ENCODE peak calls at places on chromosomes 5 and 9, in seven cellular contexts. G, O, F, D, I, Q and B are unnamed samples.
A peak's percentile ranks its signal among the peaks of the same experiment; 100 is the strongest.

GRCh38 chr5:51109786-51110410 is 273.4 kb upstream of the ISL1 start:
- DNase-seq in G (no peak), O (no peak), F (no peak), D (peak; percentile 72), I (no peak), Q (no peak), B (no peak)

GRCh38 chr9:120289990-120290925 is 289.7 kb downstream of the CDK5RAP2 start:
- DNase-seq in G (peak; percentile 22), O (no peak), F (no peak), D (no peak), I (no peak), Q (no peak), B (no peak)

GRCh38 chr5:95835682-95836405 is 13.3 kb upstream of the GLRX start:
- DNase-seq in G (no peak), O (no peak), F (no peak), D (no peak), I (no peak), Q (no peak), B (peak; percentile 41)

GRCh38 chr9:33818832-33819500 is 2.0 kb downstream of the UBE2R2 start:
- DNase-seq in G (peak; percentile 35), O (no peak), F (no peak), D (no peak), I (no peak), Q (no peak), B (no peak)

GRCh38 chr9:98691890-98692289 is 16.8 kb downstream of the GABBR2 start:
- DNase-seq in G (no peak), O (no peak), F (no peak), D (no peak), I (no peak), Q (no peak), B (no peak)

GRCh38 chr9:110105107-110105506 is 102.9 kb downstream of the C9orf152 start:
- DNase-seq in G (peak; percentile 88), O (no peak), F (peak; percentile 63), D (no peak), I (no peak), Q (no peak), B (no peak)

GRCh38 chr9:127875306-127875966 is 2.0 kb downstream of the AK1 start:
- DNase-seq in G (peak; percentile 59), O (no peak), F (peak; percentile 30), D (no peak), I (no peak), Q (no peak), B (no peak)

GRCh38 chr9:18331808-18332209 is 142.1 kb upstream of the ADAMTSL1 start:
- DNase-seq in G (peak; percentile 56), O (no peak), F (peak; percentile 62), D (peak; percentile 19), I (no peak), Q (no peak), B (no peak)

GRCh38 chr9:16258708-16259107 is 611.8 kb downstream of the BNC2 start:
- DNase-seq in G (no peak), O (no peak), F (no peak), D (no peak), I (no peak), Q (no peak), B (no peak)

GRCh38 chr9:89890326-89890980 is 285.6 kb downstream of the GADD45G start:
- DNase-seq in G (no peak), O (no peak), F (no peak), D (no peak), I (no peak), Q (no peak), B (no peak)

GRCh38 chr5:57174128-57174849 is 430 bp downstream of the GPBP1 start:
- DNase-seq in G (peak; percentile 31), O (peak; percentile 31), F (no peak), D (peak; percentile 51), I (no peak), Q (no peak), B (peak; percentile 55)

GRCh38 chr9:79685576-79685975 is 113.8 kb downstream of the TLE4 start:
- DNase-seq in G (no peak), O (no peak), F (peak; percentile 49), D (no peak), I (no peak), Q (no peak), B (no peak)

GRCh38 chr5:8340739-8341344 is 471.9 kb downstream of the MTRR start:
- DNase-seq in G (peak; percentile 47), O (no peak), F (peak; percentile 57), D (peak; percentile 26), I (no peak), Q (no peak), B (no peak)

GRCh38 chr5:142222235-142222880 is 102.5 kb downstream of the SPRY4 start:
- DNase-seq in G (no peak), O (no peak), F (no peak), D (no peak), I (no peak), Q (no peak), B (no peak)

GRCh38 chr5:102090770-102091169 is 205.3 kb downstream of the SLCO4C1 start:
- DNase-seq in G (peak; percentile 3), O (peak; percentile 69), F (no peak), D (peak; percentile 72), I (no peak), Q (peak; percentile 15), B (peak; percentile 22)
- TF ChIP-seq CTCF in G (no peak), O (peak; percentile 69), F (peak; percentile 20), D (no peak), I (peak; percentile 26), Q (peak; percentile 35), B (peak; percentile 24)

GRCh38 chr5:10364186-10364689 is 10.7 kb downstream of the MARCHF6 start:
- DNase-seq in G (no peak), O (peak; percentile 39), F (no peak), D (no peak), I (no peak), Q (no peak), B (no peak)
- TF ChIP-seq CTCF in G (no peak), O (peak; percentile 48), F (no peak), D (peak; percentile 19), I (no peak), Q (no peak), B (no peak)

DNA sequence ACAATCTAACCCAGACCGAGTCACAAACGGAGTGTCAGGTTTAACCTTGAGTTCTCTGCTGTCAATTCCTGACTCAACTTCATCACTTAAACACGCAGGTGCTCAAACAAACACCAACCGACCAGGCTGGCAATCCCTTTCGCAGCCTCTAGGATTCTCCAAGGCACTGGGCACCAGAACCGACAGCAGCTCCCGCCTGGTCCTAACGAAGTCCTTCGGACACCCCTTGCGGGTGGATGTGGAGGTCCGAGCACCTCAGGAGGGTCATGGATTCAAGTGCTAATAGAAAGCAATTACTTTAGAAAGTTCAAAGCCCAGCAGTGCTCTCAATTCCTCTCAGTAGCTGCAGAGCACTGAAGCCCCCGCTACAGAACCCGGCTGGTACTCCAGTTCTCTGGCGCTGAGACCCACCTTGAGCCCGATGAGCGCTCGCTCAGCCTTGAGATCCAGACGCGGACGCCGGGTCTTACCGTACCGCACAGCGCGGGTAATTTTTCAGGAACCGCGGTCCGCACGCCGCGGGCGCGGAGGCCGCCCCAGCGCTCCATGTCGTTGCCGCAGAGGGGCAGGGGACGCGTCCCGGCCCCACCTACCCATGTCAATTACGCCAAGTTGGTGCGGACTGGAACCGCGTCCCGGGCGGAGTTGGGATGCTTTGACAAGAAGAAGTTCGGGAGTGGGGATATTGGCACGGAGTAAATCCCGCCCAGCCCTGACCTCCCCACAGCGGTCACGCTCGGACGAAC is 672 bp downstream of the MARCHF3 start:
- DNase-seq in G (peak; percentile 72), O (peak; percentile 84), F (peak; percentile 59), D (peak; percentile 60), I (no peak), Q (peak; percentile 32), B (peak; percentile 70)
- TF ChIP-seq CTCF in G (peak; percentile 72), O (peak; percentile 53), F (peak; percentile 63), D (peak; percentile 48), I (peak; percentile 60), Q (no peak), B (peak; percentile 61)

DNA sequence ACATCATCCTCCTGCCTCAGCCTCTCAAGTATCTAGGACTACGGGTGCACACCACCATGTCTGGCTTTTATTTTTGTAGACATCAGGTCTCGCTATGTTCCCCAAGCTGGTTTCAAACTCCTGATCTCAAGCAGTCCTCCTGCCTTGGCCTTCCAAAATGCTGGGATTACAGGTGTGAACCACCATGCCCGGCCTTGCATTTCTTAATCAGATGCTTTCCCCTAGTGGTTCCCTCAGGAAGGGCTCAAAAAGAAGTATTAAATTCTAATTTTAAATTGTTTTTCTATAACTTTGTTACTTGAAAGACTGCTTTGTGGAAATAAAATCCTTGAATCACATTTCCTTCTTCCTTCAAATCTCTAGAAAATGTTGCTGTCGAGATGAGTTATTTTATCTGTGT is 79.5 kb upstream of the ROR2 start:
- DNase-seq in G (no peak), O (no peak), F (no peak), D (no peak), I (no peak), Q (no peak), B (no peak)
- TF ChIP-seq CTCF in G (no peak), O (no peak), F (peak; percentile 51), D (peak; percentile 14), I (peak; percentile 41), Q (no peak), B (no peak)